ENCODE peak calls at places on chromosomes 2 and 18, in seven cellular contexts. B, C, W, D, I, R and G are unnamed samples.

GRCh38 chr2:46364797-46365457 is 67.7 kb downstream of the EPAS1 start:
- DNase-seq in B (no peak), C (no peak), W (peak), D (no peak), I (peak), R (no peak), G (peak)

GRCh38 chr2:235059161-235059560 is 107.3 kb downstream of the SH3BP4 start:
- DNase-seq in B (no peak), C (no peak), W (no peak), D (no peak), I (no peak), R (no peak), G (no peak)

GRCh38 chr18:11040823-11041712 is 108.3 kb downstream of the PIEZO2 start:
- DNase-seq in B (no peak), C (no peak), W (peak), D (no peak), I (peak), R (no peak), G (peak)

GRCh38 chr2:233912799-233913423 is 4.3 kb upstream of the TRPM8 start:
- DNase-seq in B (no peak), C (no peak), W (peak), D (no peak), I (peak), R (no peak), G (peak)

GRCh38 chr18:22822024-22822423 is 111.1 kb upstream of the RBBP8 start:
- DNase-seq in B (no peak), C (no peak), W (peak), D (no peak), I (no peak), R (no peak), G (peak)

GRCh38 chr2:202036601-202037037 is 3.0 kb downstream of the FZD7 start:
- DNase-seq in B (no peak), C (no peak), W (peak), D (no peak), I (no peak), R (peak), G (no peak)

GRCh38 chr2:160214461-160215055 is 14.5 kb upstream of the ITGB6 start:
- DNase-seq in B (no peak), C (no peak), W (peak), D (no peak), I (no peak), R (no peak), G (peak)

GRCh38 chr2:132965469-132965868 is 295.5 kb upstream of the LYPD1 start:
- DNase-seq in B (no peak), C (no peak), W (no peak), D (no peak), I (no peak), R (no peak), G (no peak)

GRCh38 chr18:24672165-24672950 is 211.9 kb downstream of the HRH4 start:
- DNase-seq in B (no peak), C (no peak), W (no peak), D (no peak), I (no peak), R (no peak), G (no peak)

GRCh38 chr18:46555724-46556123 is 101.3 kb downstream of the LOXHD1 start:
- DNase-seq in B (no peak), C (no peak), W (no peak), D (peak), I (no peak), R (no peak), G (no peak)

GRCh38 chr2:239500915-239501630 is 100.3 kb upstream of the HDAC4 start:
- DNase-seq in B (no peak), C (peak), W (no peak), D (no peak), I (no peak), R (peak), G (no peak)

GRCh38 chr2:133504566-133505505 is 63.4 kb downstream of the NCKAP5 start:
- DNase-seq in B (no peak), C (no peak), W (peak), D (peak), I (peak), R (peak), G (peak)

GRCh38 chr2:9939587-9940485 is 11.7 kb upstream of the GRHL1 start:
- DNase-seq in B (no peak), C (no peak), W (peak), D (no peak), I (no peak), R (no peak), G (no peak)

GRCh38 chr18:926946-927345 is 22.3 kb downstream of the ADCYAP1 start:
- DNase-seq in B (no peak), C (no peak), W (no peak), D (no peak), I (no peak), R (no peak), G (no peak)

GRCh38 chr18:55688066-55688465 is 100.1 kb upstream of the TCF4 start:
- DNase-seq in B (no peak), C (no peak), W (no peak), D (no peak), I (no peak), R (no peak), G (no peak)

GRCh38 chr2:48826986-48827385 is 71.5 kb upstream of the LHCGR start:
- DNase-seq in B (no peak), C (no peak), W (no peak), D (no peak), I (no peak), R (no peak), G (no peak)

GRCh38 chr2:97713296-97714083 is at the start of gene ZAP70:
- DNase-seq in B (peak), C (peak), W (no peak), D (peak), I (peak), R (peak), G (no peak)

GRCh38 chr2:119126650-119127049 is 31.9 kb downstream of the C1QL2 start:
- DNase-seq in B (no peak), C (no peak), W (no peak), D (no peak), I (no peak), R (no peak), G (no peak)

GRCh38 chr2:159053186-159054031 is 85.0 kb downstream of the TANC1 start:
- DNase-seq in B (no peak), C (no peak), W (peak), D (no peak), I (no peak), R (no peak), G (no peak)

GRCh38 chr2:85428343-85428881 is 9.9 kb downstream of the SH2D6 start:
- DNase-seq in B (no peak), C (no peak), W (no peak), D (no peak), I (no peak), R (no peak), G (peak)

GRCh38 chr2:159476329-159476728 is 140.0 kb downstream of the BAZ2B start:
- DNase-seq in B (no peak), C (no peak), W (peak), D (no peak), I (no peak), R (no peak), G (peak)

GRCh38 chr2:31863867-31864266 is 146.9 kb downstream of the MEMO1 start:
- DNase-seq in B (no peak), C (no peak), W (no peak), D (no peak), I (no peak), R (no peak), G (no peak)

GRCh38 chr2:20584045-20584636 is 66.8 kb downstream of the HS1BP3 start:
- DNase-seq in B (no peak), C (peak), W (no peak), D (no peak), I (no peak), R (peak), G (no peak)

GRCh38 chr18:12455511-12455910 is 47.8 kb downstream of the PRELID3A start:
- DNase-seq in B (no peak), C (no peak), W (peak), D (peak), I (no peak), R (no peak), G (no peak)

GRCh38 chr2:172090044-172090946 is 5.0 kb downstream of the DLX1 start:
- DNase-seq in B (no peak), C (no peak), W (no peak), D (no peak), I (no peak), R (no peak), G (no peak)

GRCh38 chr18:58668211-58668610 is 3.1 kb upstream of the MALT1 start:
- DNase-seq in B (no peak), C (no peak), W (no peak), D (no peak), I (no peak), R (no peak), G (no peak)

GRCh38 chr18:54558609-54559585 is 32.1 kb upstream of the DYNAP start:
- DNase-seq in B (no peak), C (no peak), W (peak), D (no peak), I (peak), R (no peak), G (peak)

GRCh38 chr2:216292886-216293291 is 79.4 kb downstream of the MARCHF4 start:
- DNase-seq in B (no peak), C (no peak), W (no peak), D (peak), I (peak), R (no peak), G (no peak)

GRCh38 chr18:31592520-31593157 is 962 bp downstream of the TTR start:
- DNase-seq in B (no peak), C (no peak), W (no peak), D (no peak), I (no peak), R (no peak), G (no peak)